ENCODE peak calls at places on chromosomes 6 and 20, in nine cellular contexts. U is hepatocyte, G is Peyer's patch, N is pancreas, M is mammary epithelial cell, W is MM.1S, P is lower lobe of right lung, R is IMR-90, H is lung. C is an unnamed sample.

GRCh38 chr20:50385733-50386640 is 124.2 kb upstream of the PTPN1 start:
- DNase-seq in U (no peak), G (no peak), N (no peak), M (no peak), W (no peak), P (no peak), R (peak; percentile 27), H (no peak), C (no peak)

GRCh38 chr6:154511735-154512097 is 1.2 kb upstream of the CNKSR3 start:
- DNase-seq in U (no peak), G (no peak), N (no peak), M (no peak), W (no peak), P (no peak), R (no peak), H (no peak), C (no peak)

GRCh38 chr6:149887343-149887742 is 10.6 kb downstream of the RAET1E start:
- DNase-seq in U (no peak), G (no peak), N (no peak), M (peak; percentile 94), W (no peak), P (no peak), R (peak; percentile 89), H (no peak), C (no peak)

GRCh38 chr6:134373966-134374365 is 56.1 kb upstream of the SGK1 start:
- DNase-seq in U (no peak), G (no peak), N (no peak), M (no peak), W (no peak), P (no peak), R (no peak), H (no peak), C (no peak)

GRCh38 chr6:12593720-12594540 is 122.6 kb upstream of the PHACTR1 start:
- DNase-seq in U (peak; percentile 51), G (no peak), N (no peak), M (no peak), W (no peak), P (peak; percentile 65), R (no peak), H (peak; percentile 65), C (no peak)

GRCh38 chr6:162854734-162855191 is 127.0 kb downstream of the PACRG start:
- DNase-seq in U (no peak), G (no peak), N (no peak), M (no peak), W (no peak), P (no peak), R (no peak), H (no peak), C (no peak)

GRCh38 chr6:159107451-159108260 is 61.5 kb upstream of the FNDC1 start:
- DNase-seq in U (no peak), G (no peak), N (no peak), M (no peak), W (peak; percentile 51), P (no peak), R (no peak), H (no peak), C (no peak)

GRCh38 chr6:106885659-106886058 is 88.9 kb downstream of the CD24 start:
- DNase-seq in U (peak; percentile 48), G (no peak), N (no peak), M (no peak), W (no peak), P (no peak), R (no peak), H (no peak), C (no peak)

GRCh38 chr6:4776493-4776966 is 326 bp downstream of the CDYL start:
- DNase-seq in U (no peak), G (no peak), N (no peak), M (no peak), W (no peak), P (peak; percentile 77), R (no peak), H (no peak), C (no peak)

DNA sequence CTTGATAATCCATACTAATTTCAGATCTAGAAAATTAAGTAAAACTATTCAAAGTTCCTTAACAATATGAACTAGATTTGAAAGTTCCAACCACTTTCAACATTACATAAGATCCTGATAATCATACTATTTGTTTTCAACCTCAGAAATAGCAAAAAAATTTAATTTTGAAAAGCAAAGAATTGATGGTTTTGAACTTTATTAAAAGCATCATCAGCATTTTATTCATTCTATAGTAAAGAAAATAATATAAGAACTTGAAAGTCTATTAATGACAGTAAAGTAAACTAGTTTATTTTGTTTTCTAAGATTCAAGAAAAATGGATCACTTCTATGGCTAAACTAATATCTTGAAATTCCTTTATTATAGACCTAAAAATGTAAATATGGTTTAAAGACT is 26.8 kb downstream of the EYS start:
- DNase-seq in U (no peak), G (no peak), N (no peak), M (no peak), W (no peak), P (no peak), R (no peak), H (no peak), C (no peak)
- H3K4me1 ChIP-seq in U (no peaks in the 10 kb centered on the region), G (no peaks in the 10 kb centered on the region), N (no peaks in the 10 kb centered on the region), M (no peaks in the 10 kb centered on the region), W (no peaks in the 10 kb centered on the region), P (no peaks in the 10 kb centered on the region), R (no peaks in the 10 kb centered on the region), H (no peaks in the 10 kb centered on the region), C (no peaks in the 10 kb centered on the region)

GRCh38 chr6:89449182-89449581 is 16.2 kb downstream of the ANKRD6 start:
- DNase-seq in U (no peak), G (no peak), N (no peak), M (no peak), W (no peak), P (no peak), R (no peak), H (no peak), C (no peak)
- H3K4me1 ChIP-seq in U (no peaks in the 10 kb centered on the region), G (no peaks in the 10 kb centered on the region), N (no peaks in the 10 kb centered on the region), M (no peaks in the 10 kb centered on the region), W (no peaks in the 10 kb centered on the region), P (no peaks in the 10 kb centered on the region), R (no peaks in the 10 kb centered on the region), H (no peaks in the 10 kb centered on the region), C (no peaks in the 10 kb centered on the region)

GRCh38 chr6:6580225-6580870 is 8.2 kb upstream of the LY86 start:
- DNase-seq in U (no peak), G (no peak), N (no peak), M (peak; percentile 9), W (no peak), P (no peak), R (no peak), H (no peak), C (no peak)
- H3K4me1 ChIP-seq in U (peaks cover 6% of the 10 kb centered on the region), G (no peaks in the 10 kb centered on the region), N (no peaks in the 10 kb centered on the region), M (no peaks in the 10 kb centered on the region), W (no peaks in the 10 kb centered on the region), P (no peaks in the 10 kb centered on the region), R (no peaks in the 10 kb centered on the region), H (no peaks in the 10 kb centered on the region), C (no peaks in the 10 kb centered on the region)

DNA sequence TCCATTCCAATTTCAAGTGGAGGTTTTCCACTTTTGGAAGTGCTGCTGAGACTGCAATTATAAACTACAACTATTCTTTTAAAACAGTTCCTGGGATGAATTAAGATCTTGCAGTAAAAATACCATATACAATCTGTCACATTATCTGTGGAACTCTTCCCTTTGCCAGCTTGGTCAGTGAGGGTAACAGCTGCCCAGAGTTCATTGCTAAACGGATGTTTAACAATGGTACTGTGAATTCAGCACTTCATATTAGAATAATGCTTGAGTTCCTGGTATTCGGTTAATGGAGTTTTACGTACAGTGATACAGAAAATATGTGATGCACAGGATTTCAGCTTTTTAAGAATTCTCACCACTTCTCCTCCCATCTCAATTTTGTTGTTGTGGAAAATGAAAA is 51.5 kb downstream of the KCNS1 start:
- DNase-seq in U (no peak), G (no peak), N (no peak), M (no peak), W (no peak), P (no peak), R (no peak), H (no peak), C (no peak)
- H3K4me1 ChIP-seq in U (no peaks in the 10 kb centered on the region), G (peaks cover 21% of the 10 kb centered on the region), N (no peaks in the 10 kb centered on the region), M (peaks cover 14% of the 10 kb centered on the region), W (peaks cover 55% of the 10 kb centered on the region), P (peaks cover 45% of the 10 kb centered on the region), R (peaks cover 15% of the 10 kb centered on the region), H (peaks cover 16% of the 10 kb centered on the region), C (no peaks in the 10 kb centered on the region)

GRCh38 chr6:2556761-2557160 is 194.0 kb downstream of the MYLK4 start:
- DNase-seq in U (no peak), G (no peak), N (no peak), M (no peak), W (no peak), P (no peak), R (no peak), H (no peak), C (no peak)

GRCh38 chr6:2554651-2555050 is 196.1 kb downstream of the MYLK4 start:
- DNase-seq in U (no peak), G (no peak), N (no peak), M (peak; percentile 34), W (no peak), P (no peak), R (no peak), H (no peak), C (no peak)

GRCh38 chr6:2558861-2559811 is 191.6 kb downstream of the MYLK4 start:
- DNase-seq in U (no peak), G (no peak), N (no peak), M (no peak), W (no peak), P (no peak), R (no peak), H (no peak), C (no peak)

GRCh38 chr6:2558098-2558770 is 192.5 kb downstream of the MYLK4 start:
- DNase-seq in U (no peak), G (no peak), N (no peak), M (no peak), W (no peak), P (no peak), R (no peak), H (no peak), C (no peak)

DNA sequence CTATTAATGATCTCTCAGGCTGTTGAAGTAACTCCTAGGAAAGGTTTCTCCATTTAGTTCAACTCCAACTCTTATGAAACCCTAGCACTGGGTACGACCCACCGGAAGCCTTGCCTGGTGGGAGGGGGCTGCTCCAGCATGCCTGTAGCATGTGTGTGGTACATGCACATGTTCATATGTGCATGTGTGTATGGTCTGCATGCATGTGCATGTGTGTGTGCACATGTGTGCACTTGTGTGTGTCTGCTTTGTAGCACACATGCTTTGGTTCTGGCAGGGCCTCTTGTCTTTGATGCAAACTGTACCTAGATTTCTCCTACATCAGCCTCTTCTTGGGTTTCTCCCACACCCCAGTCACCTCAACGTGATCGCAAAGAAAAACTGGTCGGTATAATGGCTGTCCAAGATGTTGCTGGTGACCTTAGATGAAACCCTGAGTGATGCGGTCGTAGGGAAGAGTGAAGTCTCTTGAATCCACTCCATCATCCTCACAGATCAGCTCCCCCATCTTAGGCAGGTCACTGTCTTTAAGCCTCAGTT is 193.5 kb downstream of the MYLK4 start:
- DNase-seq in U (no peak), G (no peak), N (no peak), M (no peak), W (no peak), P (no peak), R (no peak), H (no peak), C (no peak)
- H3K4me1 ChIP-seq in U (peaks cover 2% of the 10 kb centered on the region), G (no peaks in the 10 kb centered on the region), N (no peaks in the 10 kb centered on the region), M (no peaks in the 10 kb centered on the region), W (no peaks in the 10 kb centered on the region), P (no peaks in the 10 kb centered on the region), R (peaks cover 2% of the 10 kb centered on the region), H (no peaks in the 10 kb centered on the region), C (no peaks in the 10 kb centered on the region)

C was measured in right lobe of liver.